ENCODE peak calls at places on chromosomes 3 and 15, in four cellular contexts. One of them, this sample, is unnamed.

GRCh38 chr3:29265673-29266072 is 15.2 kb upstream of the RBMS3 start:
- DNase-seq in coronary artery: no peak
- DNase-seq in CD8-positive, alpha-beta T cell: no peak
- DNase-seq in activated T-helper 1 cell treated with Interleukin-2 at 50 U/mL for 16 hours: no peak
- DNase-seq in this sample: no peak

GRCh38 chr15:52337198-52337853 is 41.7 kb upstream of the MYO5C start:
- DNase-seq in CD8-positive, alpha-beta T cell: no peak
- DNase-seq in coronary artery: no peak
- DNase-seq in activated T-helper 1 cell treated with Interleukin-2 at 50 U/mL for 16 hours: no peak
- DNase-seq in this sample: no peak

GRCh38 chr3:45654344-45654934 is 34.8 kb upstream of the SACM1L start:
- DNase-seq in CD8-positive, alpha-beta T cell: no peak
- DNase-seq in coronary artery: no peak
- DNase-seq in activated T-helper 1 cell treated with Interleukin-2 at 50 U/mL for 16 hours: no peak
- DNase-seq in this sample: no peak

GRCh38 chr3:10358309-10358980 is 37.5 kb upstream of the SEC13 start:
- DNase-seq in CD8-positive, alpha-beta T cell: no peak
- DNase-seq in activated T-helper 1 cell treated with Interleukin-2 at 50 U/mL for 16 hours: no peak
- DNase-seq in coronary artery: no peak
- DNase-seq in this sample: no peak

GRCh38 chr3:181534881-181535280 is 176.8 kb upstream of the SOX2 start:
- DNase-seq in CD8-positive, alpha-beta T cell: no peak
- DNase-seq in coronary artery: no peak
- DNase-seq in activated T-helper 1 cell treated with Interleukin-2 at 50 U/mL for 16 hours: no peak
- DNase-seq in this sample: no peak

GRCh38 chr3:42655331-42655888 is 1.9 kb downstream of the ZBTB47 start:
- DNase-seq in activated T-helper 1 cell treated with Interleukin-2 at 50 U/mL for 16 hours: no peak
- DNase-seq in coronary artery: peak; percentile 74
- DNase-seq in CD8-positive, alpha-beta T cell: no peak
- DNase-seq in this sample: no peak

GRCh38 chr15:57319226-57319918 is 56.9 kb upstream of the CGNL1 start:
- DNase-seq in CD8-positive, alpha-beta T cell: no peak
- DNase-seq in coronary artery: no peak
- DNase-seq in activated T-helper 1 cell treated with Interleukin-2 at 50 U/mL for 16 hours: no peak
- DNase-seq in this sample: peak; percentile 77

GRCh38 chr15:92733090-92733933 is 77.7 kb upstream of the FAM174B start:
- DNase-seq in activated T-helper 1 cell treated with Interleukin-2 at 50 U/mL for 16 hours: no peak
- DNase-seq in coronary artery: no peak
- DNase-seq in CD8-positive, alpha-beta T cell: no peak
- DNase-seq in this sample: no peak

GRCh38 chr3:33115024-33115768 is 1.4 kb downstream of the CRTAP start:
- DNase-seq in coronary artery: peak; percentile 88
- DNase-seq in activated T-helper 1 cell treated with Interleukin-2 at 50 U/mL for 16 hours: no peak
- DNase-seq in CD8-positive, alpha-beta T cell: no peak
- DNase-seq in this sample: no peak

GRCh38 chr3:39147711-39148115 is 5.7 kb downstream of the CSRNP1 start:
- DNase-seq in CD8-positive, alpha-beta T cell: no peak
- DNase-seq in coronary artery: peak; percentile 79
- DNase-seq in activated T-helper 1 cell treated with Interleukin-2 at 50 U/mL for 16 hours: no peak
- DNase-seq in this sample: no peak

GRCh38 chr3:149581681-149582349 is 76.0 kb downstream of the WWTR1 start:
- DNase-seq in CD8-positive, alpha-beta T cell: no peak
- DNase-seq in coronary artery: peak; percentile 79
- DNase-seq in activated T-helper 1 cell treated with Interleukin-2 at 50 U/mL for 16 hours: no peak
- DNase-seq in this sample: peak; percentile 18

GRCh38 chr3:129068291-129068886 is 7.8 kb downstream of the GP9 start:
- DNase-seq in activated T-helper 1 cell treated with Interleukin-2 at 50 U/mL for 16 hours: no peak
- DNase-seq in CD8-positive, alpha-beta T cell: no peak
- DNase-seq in coronary artery: no peak
- DNase-seq in this sample: no peak

GRCh38 chr15:96052572-96053038 is 277.9 kb upstream of the NR2F2 start:
- DNase-seq in CD8-positive, alpha-beta T cell: no peak
- DNase-seq in activated T-helper 1 cell treated with Interleukin-2 at 50 U/mL for 16 hours: no peak
- DNase-seq in coronary artery: no peak
- DNase-seq in this sample: no peak

GRCh38 chr3:57127849-57128566 is 37.1 kb downstream of the IL17RD start:
- DNase-seq in coronary artery: no peak
- DNase-seq in CD8-positive, alpha-beta T cell: no peak
- DNase-seq in activated T-helper 1 cell treated with Interleukin-2 at 50 U/mL for 16 hours: no peak
- DNase-seq in this sample: no peak

GRCh38 chr3:112560330-112560729 is 1.4 kb downstream of the ATG3 start:
- DNase-seq in activated T-helper 1 cell treated with Interleukin-2 at 50 U/mL for 16 hours: no peak
- DNase-seq in CD8-positive, alpha-beta T cell: no peak
- DNase-seq in coronary artery: no peak
- DNase-seq in this sample: no peak

GRCh38 chr3:38119248-38119544 is 17.7 kb downstream of the ACAA1 start:
- DNase-seq in activated T-helper 1 cell treated with Interleukin-2 at 50 U/mL for 16 hours: no peak
- DNase-seq in coronary artery: no peak
- DNase-seq in CD8-positive, alpha-beta T cell: no peak
- DNase-seq in this sample: no peak

GRCh38 chr15:34514251-34514760 is 69.1 kb downstream of the GOLGA8B start:
- DNase-seq in CD8-positive, alpha-beta T cell: peak; percentile 3
- DNase-seq in coronary artery: no peak
- DNase-seq in activated T-helper 1 cell treated with Interleukin-2 at 50 U/mL for 16 hours: no peak
- DNase-seq in this sample: no peak

GRCh38 chr15:99507016-99507731 is 58.6 kb upstream of the MEF2A start:
- DNase-seq in coronary artery: no peak
- DNase-seq in activated T-helper 1 cell treated with Interleukin-2 at 50 U/mL for 16 hours: no peak
- DNase-seq in CD8-positive, alpha-beta T cell: no peak
- DNase-seq in this sample: no peak

GRCh38 chr3:99934984-99935797 is 117.5 kb downstream of the CMSS1 start:
- DNase-seq in coronary artery: no peak
- DNase-seq in CD8-positive, alpha-beta T cell: no peak
- DNase-seq in activated T-helper 1 cell treated with Interleukin-2 at 50 U/mL for 16 hours: no peak
- DNase-seq in this sample: no peak

GRCh38 chr15:33985287-33985686 is 17.0 kb downstream of the CHRM5 start:
- DNase-seq in coronary artery: no peak
- DNase-seq in CD8-positive, alpha-beta T cell: no peak
- DNase-seq in activated T-helper 1 cell treated with Interleukin-2 at 50 U/mL for 16 hours: no peak
- DNase-seq in this sample: no peak

GRCh38 chr3:26624209-26624775 is 1.7 kb downstream of the LRRC3B start:
- DNase-seq in CD8-positive, alpha-beta T cell: no peak
- DNase-seq in activated T-helper 1 cell treated with Interleukin-2 at 50 U/mL for 16 hours: no peak
- DNase-seq in coronary artery: no peak
- DNase-seq in this sample: no peak

GRCh38 chr3:45597581-45597980 is 3.0 kb downstream of the LIMD1 start:
- DNase-seq in coronary artery: no peak
- DNase-seq in activated T-helper 1 cell treated with Interleukin-2 at 50 U/mL for 16 hours: no peak
- DNase-seq in CD8-positive, alpha-beta T cell: no peak
- DNase-seq in this sample: no peak

GRCh38 chr3:182585532-182586150 is 207.7 kb upstream of the ATP11B start:
- DNase-seq in CD8-positive, alpha-beta T cell: no peak
- DNase-seq in coronary artery: no peak
- DNase-seq in activated T-helper 1 cell treated with Interleukin-2 at 50 U/mL for 16 hours: no peak
- DNase-seq in this sample: no peak

GRCh38 chr3:123660900-123661299 is 76.0 kb upstream of the HACD2 start:
- DNase-seq in CD8-positive, alpha-beta T cell: no peak
- DNase-seq in activated T-helper 1 cell treated with Interleukin-2 at 50 U/mL for 16 hours: no peak
- DNase-seq in coronary artery: peak; percentile 98
- DNase-seq in this sample: no peak

GRCh38 chr15:100918690-100919480 is at the start of gene LRRK1:
- DNase-seq in CD8-positive, alpha-beta T cell: no peak
- DNase-seq in activated T-helper 1 cell treated with Interleukin-2 at 50 U/mL for 16 hours: no peak
- DNase-seq in coronary artery: peak; percentile 75
- DNase-seq in this sample: no peak

GRCh38 chr15:55546718-55547117 is 38.7 kb upstream of the DNAAF4 start:
- DNase-seq in CD8-positive, alpha-beta T cell: no peak
- DNase-seq in activated T-helper 1 cell treated with Interleukin-2 at 50 U/mL for 16 hours: no peak
- DNase-seq in coronary artery: no peak
- DNase-seq in this sample: no peak

GRCh38 chr15:69976366-69976994 is 121.2 kb downstream of the TLE3 start:
- DNase-seq in CD8-positive, alpha-beta T cell: peak; percentile 20
- DNase-seq in activated T-helper 1 cell treated with Interleukin-2 at 50 U/mL for 16 hours: peak; percentile 4
- DNase-seq in coronary artery: no peak
- DNase-seq in this sample: no peak

GRCh38 chr3:195794708-195795107 is 17.0 kb downstream of the MUC4 start:
- DNase-seq in CD8-positive, alpha-beta T cell: no peak
- DNase-seq in coronary artery: no peak
- DNase-seq in activated T-helper 1 cell treated with Interleukin-2 at 50 U/mL for 16 hours: no peak
- DNase-seq in this sample: no peak

GRCh38 chr3:67357610-67358458 is 296.6 kb downstream of the SUCLG2 start:
- DNase-seq in coronary artery: no peak
- DNase-seq in CD8-positive, alpha-beta T cell: no peak
- DNase-seq in activated T-helper 1 cell treated with Interleukin-2 at 50 U/mL for 16 hours: no peak
- DNase-seq in this sample: no peak

GRCh38 chr15:99453646-99454045 is 112.1 kb upstream of the MEF2A start:
- DNase-seq in coronary artery: peak; percentile 72
- DNase-seq in activated T-helper 1 cell treated with Interleukin-2 at 50 U/mL for 16 hours: no peak
- DNase-seq in CD8-positive, alpha-beta T cell: no peak
- DNase-seq in this sample: no peak

GRCh38 chr3:112486811-112487505 is 12.3 kb downstream of the BTLA start:
- DNase-seq in activated T-helper 1 cell treated with Interleukin-2 at 50 U/mL for 16 hours: no peak
- DNase-seq in coronary artery: no peak
- DNase-seq in CD8-positive, alpha-beta T cell: no peak
- DNase-seq in this sample: no peak

GRCh38 chr15:32774022-32774421 is 56.2 kb downstream of the GREM1 start:
- DNase-seq in CD8-positive, alpha-beta T cell: no peak
- DNase-seq in activated T-helper 1 cell treated with Interleukin-2 at 50 U/mL for 16 hours: no peak
- DNase-seq in coronary artery: no peak
- DNase-seq in this sample: no peak

GRCh38 chr3:194939949-194940770 is 254.5 kb downstream of the FAM43A start:
- DNase-seq in activated T-helper 1 cell treated with Interleukin-2 at 50 U/mL for 16 hours: no peak
- DNase-seq in coronary artery: no peak
- DNase-seq in CD8-positive, alpha-beta T cell: no peak
- DNase-seq in this sample: no peak

GRCh38 chr3:193573403-193573802 is 18.7 kb upstream of the ATP13A4 start:
- DNase-seq in CD8-positive, alpha-beta T cell: no peak
- DNase-seq in activated T-helper 1 cell treated with Interleukin-2 at 50 U/mL for 16 hours: no peak
- DNase-seq in coronary artery: no peak
- DNase-seq in this sample: no peak

GRCh38 chr15:41666353-41666920 is 6.2 kb downstream of the MGA start:
- DNase-seq in activated T-helper 1 cell treated with Interleukin-2 at 50 U/mL for 16 hours: no peak
- DNase-seq in CD8-positive, alpha-beta T cell: no peak
- DNase-seq in coronary artery: no peak
- DNase-seq in this sample: no peak

GRCh38 chr3:71681224-71681668 is 44.0 kb downstream of the EIF4E3 start:
- DNase-seq in coronary artery: no peak
- DNase-seq in CD8-positive, alpha-beta T cell: no peak
- DNase-seq in activated T-helper 1 cell treated with Interleukin-2 at 50 U/mL for 16 hours: no peak
- DNase-seq in this sample: no peak

GRCh38 chr3:76514836-76515235 is 525.1 kb upstream of the ROBO2 start:
- DNase-seq in coronary artery: no peak
- DNase-seq in CD8-positive, alpha-beta T cell: no peak
- DNase-seq in activated T-helper 1 cell treated with Interleukin-2 at 50 U/mL for 16 hours: no peak
- DNase-seq in this sample: no peak